ENCODE peak calls at places on chromosomes 4 and X, in four cellular contexts. X is mucosa of descending colon, E is body of pancreas, R is testis. O is an unnamed sample. For H3K36me3, the result is how much of the 10 kb centered on the place peaks cover.

GRCh38 chr4:3765271-3766206 is 646 bp upstream of the ADRA2C start:
- DNase-seq in X (no peak), E (peak), R (peak), O (no peak)

GRCh38 chrX:46582964-46583363 is 9.4 kb downstream of the CHST7 start:
- DNase-seq in X (no peak), E (peak), R (peak), O (peak)

GRCh38 chr4:7487998-7488671 is 53.4 kb upstream of the PSAPL1 start:
- DNase-seq in X (no peak), E (no peak), R (no peak), O (no peak)

GRCh38 chr4:4593596-4593995 is 51.7 kb upstream of the STX18 start:
- DNase-seq in X (no peak), E (no peak), R (no peak), O (no peak)

GRCh38 chrX:104310084-104310483 is 55.4 kb upstream of the ESX1 start:
- DNase-seq in X (no peak), E (no peak), R (no peak), O (no peak)

GRCh38 chr4:76232681-76233080 is 18.8 kb upstream of the FAM47E start:
- DNase-seq in X (no peak), E (no peak), R (no peak), O (no peak)

GRCh38 chr4:61202638-61203495 is 2.7 kb downstream of the ADGRL3 start:
- DNase-seq in X (no peak), E (no peak), R (peak), O (no peak)

GRCh38 chr4:6180841-6181631 is 19.3 kb downstream of the JAKMIP1 start:
- DNase-seq in X (no peak), E (peak), R (no peak), O (no peak)

GRCh38 chrX:53320543-53321215 is 39.3 kb upstream of the IQSEC2 start:
- DNase-seq in X (no peak), E (peak), R (no peak), O (no peak)

GRCh38 chr4:91035276-91035675 is 908.1 kb downstream of the CCSER1 start:
- DNase-seq in X (no peak), E (no peak), R (no peak), O (no peak)

GRCh38 chrX:7088968-7089615 is 58.4 kb upstream of the STS start:
- DNase-seq in X (no peak), E (no peak), R (no peak), O (no peak)

GRCh38 chr4:65971686-65972085 is 301.4 kb upstream of the EPHA5 start:
- DNase-seq in X (no peak), E (no peak), R (no peak), O (no peak)

GRCh38 chrX:14802943-14803710 is 69.7 kb downstream of the FANCB start:
- DNase-seq in X (no peak), E (no peak), R (no peak), O (no peak)

GRCh38 chr4:44487341-44487740 is 38.7 kb upstream of the KCTD8 start:
- DNase-seq in X (no peak), E (no peak), R (no peak), O (no peak)

GRCh38 chrX:2243913-2244460 is 256.8 kb downstream of the DHRSX start:
- DNase-seq in X (no peak), E (no peak), R (no peak), O (peak)

GRCh38 chr4:143282170-143282760 is 54.4 kb upstream of the GAB1 start:
- DNase-seq in X (no peak), E (no peak), R (no peak), O (no peak)

GRCh38 chr4:36316544-36317082 is 35.2 kb downstream of the DTHD1 start:
- DNase-seq in X (no peak), E (no peak), R (no peak), O (no peak)

GRCh38 chrX:105973387-105973739 is 65.2 kb downstream of the SERPINA7 start:
- DNase-seq in X (no peak), E (no peak), R (no peak), O (no peak)

GRCh38 chr4:159273126-159273438 is 170.2 kb downstream of the RAPGEF2 start:
- DNase-seq in X (no peak), E (peak), R (no peak), O (no peak)

GRCh38 chr4:94536649-94537464 is 85.1 kb downstream of the PDLIM5 start:
- DNase-seq in X (no peak), E (no peak), R (no peak), O (no peak)

GRCh38 chr4:118783887-118784286 is 52.0 kb downstream of the SEC24D start:
- DNase-seq in X (no peak), E (no peak), R (no peak), O (no peak)

GRCh38 chr4:8656185-8656517 is 63.6 kb downstream of the CPZ start:
- DNase-seq in X (no peak), E (no peak), R (no peak), O (no peak)

GRCh38 chr4:8656711-8657380 is 64.3 kb downstream of the CPZ start:
- DNase-seq in X (no peak), E (no peak), R (no peak), O (no peak)

GRCh38 chr4:8653326-8654000 is 60.9 kb downstream of the CPZ start:
- DNase-seq in X (no peak), E (no peak), R (no peak), O (no peak)

GRCh38 chr4:8657381-8657776 is 64.8 kb downstream of the CPZ start:
- DNase-seq in X (no peak), E (no peak), R (no peak), O (no peak)

DNA sequence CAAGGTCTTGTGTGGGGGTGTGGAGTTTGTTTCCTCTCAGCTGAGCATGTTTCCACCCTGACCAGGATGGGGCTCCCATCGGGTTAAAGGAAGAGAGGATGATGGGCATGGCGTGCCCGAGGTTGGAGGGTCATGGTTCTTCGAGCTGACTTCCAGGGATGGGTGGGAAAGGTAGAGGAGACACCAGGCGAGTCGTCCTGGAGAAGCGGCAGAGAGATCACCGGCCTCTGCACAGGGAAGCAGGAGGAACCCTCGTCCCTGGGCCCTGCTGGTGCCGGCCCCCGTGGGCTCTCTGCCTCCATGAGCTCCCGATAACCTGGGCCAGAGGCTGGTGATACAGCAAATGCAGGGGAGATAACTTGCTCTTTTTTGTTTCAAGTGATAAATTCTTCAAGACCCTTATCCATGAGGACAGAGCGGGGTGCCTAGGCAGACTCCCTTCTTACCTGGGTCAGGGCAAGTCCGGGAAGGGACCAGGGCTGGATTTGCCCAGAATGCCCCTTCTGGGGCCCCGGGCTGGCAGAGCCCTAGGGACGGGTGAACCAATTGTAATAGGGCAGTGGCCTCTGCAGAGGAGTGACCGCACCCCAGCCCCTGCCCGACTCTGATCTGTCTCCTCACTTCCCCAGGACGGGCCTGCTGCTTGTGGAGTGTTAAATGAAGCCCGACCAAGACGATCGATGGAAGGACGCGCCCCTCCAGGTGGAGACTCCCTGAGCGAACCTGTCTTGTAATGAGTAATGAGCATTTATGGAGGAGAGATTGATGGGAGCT is 63.0 kb downstream of the CPZ start:
- DNase-seq in X (no peak), E (no peak), R (no peak), O (no peak)
- H3K4me3 ChIP-seq in X (no peak), E (no peak), R (no peak), O (no peak)

DNA sequence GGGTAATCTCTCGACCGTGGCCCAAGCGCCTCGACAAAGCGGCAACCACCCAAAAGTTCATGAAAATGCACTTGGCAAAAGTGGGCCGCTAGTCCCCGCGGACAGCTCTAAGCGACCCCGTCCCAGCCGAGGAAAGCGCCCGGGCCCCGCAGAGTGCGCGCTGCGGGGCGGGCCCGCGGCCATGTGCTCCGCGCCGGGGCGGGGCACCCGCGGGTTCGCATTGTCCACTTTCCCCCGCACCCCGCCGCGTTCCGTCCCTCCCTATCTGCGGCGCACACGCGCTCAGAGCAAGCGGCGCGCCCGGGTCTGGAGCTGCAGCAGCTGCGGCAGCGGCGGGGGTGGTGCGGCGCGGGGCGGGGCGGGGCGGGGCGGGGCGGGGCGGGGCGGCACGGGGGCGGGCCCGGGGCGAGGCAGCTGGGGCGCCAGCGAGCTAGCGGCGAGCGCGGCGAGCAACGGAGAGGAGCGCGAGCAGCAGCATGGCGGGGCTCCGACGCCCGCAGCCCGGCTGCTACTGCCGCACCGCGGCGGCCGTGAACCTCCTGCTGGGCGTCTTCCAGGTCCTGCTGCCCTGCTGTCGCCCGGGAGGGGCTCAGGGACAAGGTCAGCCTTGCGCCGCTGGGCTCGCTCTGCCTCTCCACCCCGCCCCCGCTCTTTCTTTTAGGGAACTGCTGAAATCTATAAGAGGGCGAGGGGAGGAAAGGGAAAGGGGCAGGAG is at the start of gene TMEM131L:
- DNase-seq in X (peak), E (peak), R (peak), O (no peak)
- TF ChIP-seq CTCF in X (no peak), E (peak), R (no peak), O (peak)

GRCh38 chr4:1814453-1814852 is 21.4 kb downstream of the FGFR3 start:
- DNase-seq in X (no peak), E (no peak), R (no peak), O (no peak)
- H3K36me3 ChIP-seq in X (under half), E (under half), R (under half), O (under half)

GRCh38 chrX:115940888-115941332 is 229.6 kb upstream of the AGTR2 start:
- DNase-seq in X (no peak), E (peak), R (no peak), O (no peak)
- H3K4me3 ChIP-seq in X (no peak), E (no peak), R (no peak), O (no peak)

GRCh38 chrX:42289492-42290385 is 366.4 kb upstream of the CASK start:
- DNase-seq in X (no peak), E (no peak), R (no peak), O (no peak)

DNA sequence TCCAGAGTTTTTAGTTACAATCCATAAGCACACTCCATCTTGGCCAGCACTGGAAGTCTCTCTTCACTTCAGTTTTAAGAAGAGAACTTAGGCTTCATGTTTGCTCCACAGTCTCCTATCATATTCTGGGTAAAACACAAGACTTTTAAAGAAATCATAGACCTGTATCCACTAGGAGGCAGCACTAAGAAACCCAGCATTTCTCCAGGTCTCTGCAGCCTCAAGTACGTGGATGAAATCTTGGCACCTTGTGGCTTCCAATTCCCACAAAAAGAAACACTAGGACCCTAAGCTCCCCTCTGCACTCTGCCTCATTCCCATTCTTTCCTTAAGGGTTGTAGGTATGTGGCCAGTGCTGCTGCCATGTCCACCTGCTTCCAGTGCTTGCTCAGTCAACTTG is 367.3 kb upstream of the CASK start:
- DNase-seq in X (no peak), E (peak), R (no peak), O (no peak)
- TF ChIP-seq CTCF in X (no peak), E (peak), R (no peak), O (peak)

DNA sequence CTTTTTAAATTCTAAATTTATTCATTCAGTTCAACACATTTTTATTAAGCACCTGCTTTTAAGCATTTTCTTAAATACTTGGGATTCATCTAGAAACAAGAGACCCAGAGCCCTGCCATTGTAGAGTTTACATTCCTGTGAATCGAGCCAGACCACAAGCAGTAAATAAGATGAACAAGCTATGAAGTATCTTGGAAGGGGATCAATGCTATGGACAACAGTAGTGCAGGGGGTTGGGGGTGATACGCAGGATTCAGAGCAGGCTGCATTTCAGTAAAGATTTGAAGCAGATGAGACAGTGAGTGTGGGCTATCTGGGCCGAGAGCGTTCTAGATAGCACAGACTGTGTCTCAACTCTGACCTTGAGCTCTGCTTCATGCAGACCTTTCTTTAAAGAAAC is 35.1 kb downstream of the CLDN22 start:
- DNase-seq in X (no peak), E (no peak), R (no peak), O (peak)
- H3K36me3 ChIP-seq in X (under half), E (under half), R (under half), O (under half)

O was measured in BJ.